ENCODE peak calls at places on chromosomes 7 and 10, in six cellular contexts. I, N, Y, L, G and W are unnamed samples.

GRCh38 chr10:131845505-131846223 is 55.1 kb upstream of the PPP2R2D start:
- DNase-seq in I (no peak), N (no peak), Y (peak), L (no peak), G (no peak), W (no peak)

GRCh38 chr10:68499544-68499943 is 27.8 kb upstream of the DNA2 start:
- DNase-seq in I (no peak), N (no peak), Y (no peak), L (no peak), G (no peak), W (no peak)

GRCh38 chr10:122054046-122055025 is 65.4 kb downstream of the TACC2 start:
- DNase-seq in I (peak), N (peak), Y (peak), L (peak), G (peak), W (peak)

GRCh38 chr7:128189231-128189930 is 51.7 kb upstream of the LEP start:
- DNase-seq in I (no peak), N (no peak), Y (peak), L (no peak), G (no peak), W (no peak)

GRCh38 chr10:94006591-94007550 is 13.1 kb downstream of the PLCE1 start:
- DNase-seq in I (no peak), N (no peak), Y (no peak), L (peak), G (no peak), W (no peak)

GRCh38 chr7:139680676-139681462 is 96.9 kb downstream of the HIPK2 start:
- DNase-seq in I (no peak), N (peak), Y (peak), L (peak), G (no peak), W (peak)

GRCh38 chr7:47474937-47475879 is 106.7 kb downstream of the TNS3 start:
- DNase-seq in I (peak), N (peak), Y (peak), L (peak), G (peak), W (peak)

GRCh38 chr10:43844236-43844635 is 195.6 kb upstream of the ZNF32 start:
- DNase-seq in I (no peak), N (no peak), Y (no peak), L (no peak), G (no peak), W (no peak)

GRCh38 chr10:29473087-29473356 is 161.7 kb downstream of the SVIL start:
- DNase-seq in I (no peak), N (no peak), Y (no peak), L (no peak), G (no peak), W (no peak)

GRCh38 chr7:77690289-77690688 is 6.0 kb upstream of the RSBN1L start:
- DNase-seq in I (no peak), N (no peak), Y (no peak), L (no peak), G (no peak), W (no peak)

GRCh38 chr7:17786314-17786852 is 153.9 kb downstream of the SNX13 start:
- DNase-seq in I (no peak), N (no peak), Y (no peak), L (no peak), G (no peak), W (no peak)

GRCh38 chr7:77570330-77571011 is 33.4 kb downstream of the PTPN12 start:
- DNase-seq in I (no peak), N (no peak), Y (no peak), L (peak), G (no peak), W (no peak)

GRCh38 chr10:12465385-12466136 is 116.2 kb downstream of the CAMK1D start:
- DNase-seq in I (no peak), N (no peak), Y (no peak), L (peak), G (no peak), W (no peak)

GRCh38 chr10:26593896-26594295 is 103.6 kb upstream of the PDSS1 start:
- DNase-seq in I (peak), N (no peak), Y (no peak), L (no peak), G (no peak), W (no peak)

GRCh38 chr7:143171697-143172096 is 11.5 kb upstream of the TAS2R39 start:
- DNase-seq in I (no peak), N (no peak), Y (no peak), L (no peak), G (no peak), W (no peak)

GRCh38 chr7:16092711-16093110 is 328.6 kb downstream of the CRPPA start:
- DNase-seq in I (no peak), N (no peak), Y (no peak), L (no peak), G (no peak), W (no peak)

GRCh38 chr10:4851846-4852245 is 25.8 kb downstream of the AKR1E2 start:
- DNase-seq in I (no peak), N (no peak), Y (peak), L (no peak), G (no peak), W (peak)

GRCh38 chr7:65609131-65609530 is 235.5 kb downstream of the ZNF92 start:
- DNase-seq in I (no peak), N (no peak), Y (no peak), L (no peak), G (no peak), W (no peak)

GRCh38 chr7:20439384-20439783 is 108.7 kb downstream of the ITGB8 start:
- DNase-seq in I (no peak), N (no peak), Y (no peak), L (no peak), G (no peak), W (no peak)

GRCh38 chr7:29063872-29064271 is 82.5 kb downstream of the CPVL start:
- DNase-seq in I (no peak), N (no peak), Y (no peak), L (no peak), G (no peak), W (no peak)

GRCh38 chr10:130470973-130471372 is 334.8 kb downstream of the GLRX3 start:
- DNase-seq in I (no peak), N (no peak), Y (no peak), L (no peak), G (no peak), W (no peak)

GRCh38 chr7:91777522-91777921 is 103.0 kb downstream of the MTERF1 start:
- DNase-seq in I (no peak), N (no peak), Y (no peak), L (no peak), G (no peak), W (no peak)

GRCh38 chr7:27165089-27165654 is at the start of gene HOXA9:
- DNase-seq in I (peak), N (peak), Y (peak), L (peak), G (peak), W (no peak)

DNA sequence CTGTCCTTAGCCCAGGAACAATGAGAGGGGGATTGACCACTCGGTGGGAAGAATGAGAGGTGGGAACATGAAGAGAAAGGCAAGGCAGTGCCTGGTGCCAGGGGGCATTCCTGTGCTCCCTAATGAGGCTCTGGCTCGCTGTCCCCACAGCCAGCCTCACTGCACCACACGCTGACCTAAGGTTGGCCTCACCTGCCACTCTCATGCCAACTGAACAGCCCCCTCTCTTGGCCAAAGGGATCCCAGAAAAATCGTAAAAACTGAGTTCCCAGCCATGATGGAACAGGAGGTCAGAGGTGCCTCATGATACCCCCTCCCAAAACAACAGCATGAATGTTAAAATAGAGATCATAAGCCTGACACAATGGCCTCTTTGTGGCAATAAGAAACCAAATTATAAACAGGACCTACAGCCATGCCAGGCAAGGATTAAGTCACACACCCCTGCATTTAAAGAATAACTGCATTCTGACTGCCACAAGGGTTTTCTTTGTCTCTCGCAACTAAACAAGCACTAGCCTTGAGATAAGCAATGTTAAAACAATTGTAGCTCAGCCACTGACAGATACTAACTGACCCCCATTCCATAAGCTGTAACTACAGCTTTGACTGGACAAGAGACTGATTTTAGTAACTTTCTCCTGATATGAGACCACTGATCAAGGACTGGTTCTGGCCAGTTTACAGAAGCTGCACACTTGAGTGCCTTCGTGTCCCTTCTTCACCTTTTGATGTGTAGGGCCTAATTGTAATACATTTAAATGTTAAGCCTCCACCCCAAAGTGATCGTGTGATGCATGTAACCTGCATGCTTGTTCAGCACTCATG is 149.2 kb downstream of the SH2D4B start:
- DNase-seq in I (peak), N (no peak), Y (no peak), L (no peak), G (no peak), W (no peak)
- H3K27ac ChIP-seq in I (no peak), N (no peak), Y (no peak), L (no peak), G (no peak), W (no peak)

GRCh38 chr10:85993840-85994507 is 372.6 kb downstream of the GRID1 start:
- DNase-seq in I (no peak), N (no peak), Y (no peak), L (no peak), G (no peak), W (no peak)

GRCh38 chr10:85997544-85997943 is 369.1 kb downstream of the GRID1 start:
- DNase-seq in I (no peak), N (no peak), Y (no peak), L (no peak), G (no peak), W (no peak)

GRCh38 chr10:85992324-85992723 is 374.3 kb downstream of the GRID1 start:
- DNase-seq in I (no peak), N (no peak), Y (no peak), L (no peak), G (peak), W (no peak)

GRCh38 chr10:85993140-85993539 is 373.5 kb downstream of the GRID1 start:
- DNase-seq in I (no peak), N (no peak), Y (no peak), L (no peak), G (no peak), W (no peak)

GRCh38 chr10:85995791-85996190 is 370.8 kb downstream of the GRID1 start:
- DNase-seq in I (peak), N (no peak), Y (no peak), L (peak), G (peak), W (no peak)
- TF ChIP-seq CTCF in I (peak), N (peak), Y (no peak), L (peak), G (peak), W (no peak)

DNA sequence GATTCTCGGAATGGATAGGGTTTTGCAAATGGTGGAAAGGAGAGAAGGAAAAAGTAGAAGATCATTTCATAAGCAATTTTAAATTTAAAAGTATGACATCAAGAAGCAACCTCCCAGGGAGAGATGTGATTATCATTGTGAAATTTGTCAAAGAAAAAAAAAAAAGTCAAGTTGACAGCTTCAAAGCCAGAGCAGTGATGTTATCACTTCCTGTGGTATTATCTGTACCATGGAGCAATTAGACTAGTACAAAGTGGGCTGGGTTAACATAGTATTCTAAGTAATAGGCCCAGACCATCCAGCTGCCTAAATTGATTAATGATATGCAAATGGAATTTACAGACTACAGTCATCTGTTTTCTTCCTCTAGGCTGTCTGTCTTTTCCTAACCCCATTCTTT is 84.0 kb upstream of the NPY start:
- DNase-seq in I (no peak), N (no peak), Y (no peak), L (no peak), G (no peak), W (no peak)
- H3K4me3 ChIP-seq in I (no peak), N (no peak), Y (no peak), L (no peak), G (no peak), W (no peak)

GRCh38 chr7:50367570-50367969 is 63.1 kb downstream of the IKZF1 start:
- DNase-seq in I (no peak), N (no peak), Y (no peak), L (no peak), G (no peak), W (no peak)
- H3K27ac ChIP-seq in I (no peak), N (no peak), Y (no peak), L (no peak), G (no peak), W (no peak)